ENCODE peak calls at places on chromosome 14, in seven cellular contexts. Q is HCT116, M is HepG2, K is GM23338, T is upper lobe of left lung, W is Panc1, X is GM12878. Z is an unnamed sample. For H3K4me1, the result is how much of the 10 kb centered on the place peaks cover.

GRCh38 chr14:19900999-19901398 is 19.4 kb upstream of the OR4K5 start:
- ATAC-seq in Q (no peak), K (no peak), X (no peak), W (no peak), M (no peak), T (peak), Z (no peak)

GRCh38 chr14:44396226-44396625 is 110.9 kb downstream of the FSCB start:
- ATAC-seq in M (no peak), X (no peak), K (no peak), Q (no peak), T (no peak), W (no peak), Z (no peak)

GRCh38 chr14:34361504-34362011 is 100.5 kb downstream of the SPTSSA start:
- ATAC-seq in X (no peak), W (no peak), M (peak), K (no peak), T (peak), Q (no peak), Z (peak)

GRCh38 chr14:62914025-62914424 is 131.2 kb downstream of the KCNH5 start:
- ATAC-seq in Q (no peak), T (no peak), M (no peak), K (no peak), X (no peak), W (no peak), Z (no peak)

GRCh38 chr14:99674776-99675175 is 9.3 kb upstream of the CYP46A1 start:
- ATAC-seq in Q (no peak), W (no peak), T (no peak), K (no peak), X (no peak), M (no peak), Z (no peak)

GRCh38 chr14:74855945-74856344 is 20.0 kb downstream of the PROX2 start:
- ATAC-seq in K (no peak), M (no peak), Q (no peak), T (no peak), X (no peak), W (no peak), Z (no peak)

GRCh38 chr14:24237463-24237955 is 4.8 kb downstream of the GMPR2 start:
- ATAC-seq in X (no peak), K (no peak), Q (no peak), M (no peak), W (no peak), T (no peak), Z (no peak)

GRCh38 chr14:91399868-91400640 is 17.6 kb downstream of the CCDC88C start:
- ATAC-seq in K (peak), X (peak), T (no peak), Q (no peak), M (no peak), W (no peak), Z (no peak)

DNA sequence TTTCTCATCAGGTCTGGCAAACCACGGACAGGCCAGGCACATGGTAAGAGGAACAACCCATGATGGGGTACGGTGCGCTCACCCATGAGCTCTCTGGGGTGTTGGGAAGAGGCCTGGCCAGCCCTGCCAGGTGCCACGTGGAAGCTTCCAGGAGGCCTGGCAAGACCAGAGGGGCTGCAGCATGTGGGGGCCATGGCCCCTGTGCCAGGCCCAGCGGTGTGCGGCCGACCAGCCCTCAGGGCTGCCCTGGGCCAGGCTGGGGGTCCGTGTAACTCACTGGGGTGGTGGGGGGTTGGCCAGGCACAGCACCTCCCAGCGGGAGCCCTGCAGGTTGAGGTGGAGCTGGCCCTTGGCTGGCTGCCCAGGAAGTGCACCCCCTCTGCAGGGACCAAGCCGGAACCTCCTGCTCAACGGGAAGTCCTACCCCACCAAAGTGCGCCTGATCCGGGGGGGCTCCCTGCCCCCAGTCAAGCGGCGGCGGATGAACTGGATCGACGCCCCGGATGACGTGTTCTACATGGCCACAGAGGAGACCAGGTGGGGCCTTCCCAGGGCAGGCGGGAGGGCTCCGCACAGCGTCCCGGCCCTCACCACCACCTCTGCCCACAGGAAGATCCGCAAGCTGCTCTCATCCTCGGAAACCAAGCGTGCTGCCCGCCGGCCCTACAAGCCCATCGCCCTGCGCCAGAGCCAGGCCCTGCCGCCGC is 5.0 kb upstream of the CRIP2 start:
- ATAC-seq in W (no peak), K (no peak), Q (no peak), T (no peak), M (no peak), X (no peak), Z (no peak)
- H3K4me1 ChIP-seq in W (under half), K (under half), Q (under half), T (under half), M (under half), X (under half), Z (under half)

GRCh38 chr14:94338023-94338422 is 14.9 kb upstream of the SERPINA6 start:
- ATAC-seq in M (no peak), Q (no peak), K (no peak), X (no peak), W (no peak), T (no peak), Z (no peak)

GRCh38 chr14:94340533-94340932 is 17.4 kb upstream of the SERPINA6 start:
- ATAC-seq in X (no peak), K (no peak), Q (no peak), W (no peak), M (peak), T (no peak), Z (no peak)

GRCh38 chr14:94341654-94342333 is 18.7 kb upstream of the SERPINA6 start:
- ATAC-seq in Q (peak), X (no peak), M (no peak), T (peak), K (no peak), W (peak), Z (no peak)

GRCh38 chr14:94334837-94335236 is 11.7 kb upstream of the SERPINA6 start:
- ATAC-seq in X (no peak), W (no peak), M (no peak), Q (no peak), K (no peak), T (no peak), Z (no peak)

DNA sequence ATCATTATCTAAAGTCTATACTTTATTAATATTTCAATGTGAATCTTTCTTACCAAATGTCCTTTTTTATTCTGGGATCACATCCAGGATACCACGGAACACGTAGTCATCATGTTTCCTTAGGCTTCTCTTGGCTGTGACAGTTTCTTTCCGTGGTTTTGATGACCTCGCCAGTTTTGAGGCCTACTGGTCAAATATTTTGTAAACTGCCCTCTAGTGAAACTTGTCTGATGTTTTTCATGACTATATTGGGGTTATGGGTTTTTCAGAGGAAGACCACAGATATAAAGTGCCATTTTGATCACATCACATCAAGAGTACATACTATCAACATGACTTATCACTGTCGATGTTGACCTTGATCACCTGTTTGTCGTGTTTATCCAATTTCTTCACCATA is 14.1 kb upstream of the SERPINA6 start:
- ATAC-seq in M (no peak), Q (no peak), T (no peak), X (no peak), K (no peak), W (no peak), Z (no peak)
- TF ChIP-seq POLR2AphosphoS5 in M (no peak), Q (no peak), T (no peak), X (no peak), K (no peak), W (no peak), Z (no peak)

GRCh38 chr14:94162466-94162865 is 11.7 kb upstream of the PPP4R4 start:
- ATAC-seq in M (peak), T (no peak), K (no peak), X (no peak), W (no peak), Q (no peak), Z (no peak)
- H3K4me1 ChIP-seq in M (half or more), T (under half), K (under half), X (under half), W (under half), Q (under half), Z (under half)

GRCh38 chr14:35398095-35398584 is 6.4 kb downstream of the NFKBIA start:
- ATAC-seq in W (peak), K (no peak), X (peak), M (peak), T (no peak), Q (no peak), Z (peak)
- TF ChIP-seq POLR2AphosphoS5 in W (no peak), K (no peak), X (no peak), M (no peak), T (no peak), Q (no peak), Z (peak)

GRCh38 chr14:32332415-32333116 is 3.5 kb downstream of the AKAP6 start:
- ATAC-seq in Q (no peak), T (no peak), M (peak), W (no peak), X (peak), K (no peak), Z (no peak)
- H3K4me1 ChIP-seq in Q (under half), T (under half), M (under half), W (under half), X (under half), K (under half), Z (under half)

GRCh38 chr14:31969841-31970240 is 107.3 kb upstream of the ARHGAP5 start:
- ATAC-seq in X (no peak), M (no peak), K (no peak), W (no peak), T (no peak), Q (no peak), Z (no peak)
- TF ChIP-seq POLR2AphosphoS5 in X (no peak), M (no peak), K (no peak), W (no peak), T (no peak), Q (no peak), Z (no peak)

GRCh38 chr14:105015242-105015641 is 5.6 kb downstream of the CDCA4 start:
- ATAC-seq in X (no peak), T (no peak), Q (no peak), K (no peak), M (no peak), W (no peak), Z (no peak)

GRCh38 chr14:105014631-105015030 is 6.3 kb downstream of the CDCA4 start:
- ATAC-seq in M (no peak), X (no peak), W (no peak), K (peak), Q (no peak), T (no peak), Z (no peak)

GRCh38 chr14:105013150-105013787 is 7.6 kb downstream of the CDCA4 start:
- ATAC-seq in W (no peak), X (peak), M (no peak), Q (no peak), T (no peak), K (no peak), Z (no peak)

GRCh38 chr14:105012171-105012985 is 8.5 kb downstream of the CDCA4 start:
- ATAC-seq in T (peak), M (peak), Q (peak), X (peak), W (peak), K (no peak), Z (peak)

GRCh38 chr14:105014032-105014431 is 6.9 kb downstream of the CDCA4 start:
- ATAC-seq in Q (no peak), X (no peak), T (no peak), K (no peak), M (no peak), W (peak), Z (no peak)
- H3K4me1 ChIP-seq in Q (under half), X (under half), T (under half), K (under half), M (half or more), W (half or more), Z (under half)

DNA sequence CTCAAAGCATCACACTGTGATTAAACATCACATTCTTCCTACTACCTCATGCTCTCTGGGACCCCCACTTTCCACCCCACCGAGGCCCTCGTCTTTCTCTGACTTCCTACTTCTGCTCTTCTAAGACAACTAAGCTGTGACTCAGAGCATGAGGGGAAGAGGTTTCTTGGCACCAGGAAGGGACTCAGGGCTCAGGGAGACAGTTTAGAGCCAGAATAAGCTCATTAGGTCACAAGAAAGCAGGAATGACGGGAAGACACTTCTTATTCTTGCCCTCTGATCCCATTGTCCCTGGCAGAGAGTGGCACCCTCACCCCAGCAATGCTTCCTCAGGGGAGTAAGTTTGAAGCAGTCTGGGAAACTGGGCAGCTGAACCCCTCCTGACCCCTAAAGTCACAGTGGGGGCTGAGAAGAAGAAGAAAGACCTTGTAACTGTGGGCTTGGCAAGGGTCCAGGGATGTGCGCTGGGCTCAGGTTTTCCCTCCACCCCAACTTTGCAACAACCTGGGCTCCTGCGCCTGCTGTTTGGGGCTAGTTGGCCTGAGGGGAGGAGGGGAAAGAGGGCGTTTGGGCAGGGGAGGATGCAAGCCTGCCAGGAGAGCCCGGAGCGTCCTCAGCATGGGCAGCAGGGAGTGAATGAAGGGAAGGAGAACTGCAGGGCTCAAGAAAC is 64.6 kb upstream of the ACTN1 start:
- ATAC-seq in Q (no peak), M (no peak), X (no peak), K (no peak), W (no peak), T (peak), Z (peak)
- TF ChIP-seq POLR2AphosphoS5 in Q (no peak), M (no peak), X (no peak), K (no peak), W (no peak), T (no peak), Z (peak)

Z was measured in gastroesophageal sphincter.